ENCODE peak calls at places on chromosomes 5 and 9, in eight cellular contexts. V is activated CD4-positive, alpha-beta memory T cell treated with anti-CD3 and anti-CD28 coated beads, Interleukin-2, amount 10 ng/mL, durations not matched to agents 7 days and 5 days; Y is GM13977; Q is AG04449; J is body of pancreas; F is SK-N-SH; T is activated T-cell treated with anti-CD3 and anti-CD28 coated beads, Interleukin-2, amount 50 U/mL, for 4 hours; L is Right ventricle myocardium superior. U is an unnamed sample.

GRCh38 chr9:20683351-20684034 is 566 bp upstream of the FOCAD start:
- DNase-seq in V (peak; percentile 48), Y (no peak), Q (no peak), J (peak; percentile 46), F (peak; percentile 45), T (peak; percentile 41), L (peak; percentile 79), U (peak; percentile 34)

GRCh38 chr5:132181011-132181629 is 46.5 kb downstream of the P4HA2 start:
- DNase-seq in V (no peak), Y (no peak), Q (no peak), J (no peak), F (no peak), T (no peak), L (no peak), U (no peak)

GRCh38 chr5:9781882-9782281 is 151.7 kb upstream of the TAS2R1 start:
- DNase-seq in V (no peak), Y (no peak), Q (no peak), J (no peak), F (no peak), T (no peak), L (no peak), U (no peak)

GRCh38 chr5:72223371-72223770 is 96.7 kb downstream of the MRPS27 start:
- DNase-seq in V (no peak), Y (no peak), Q (no peak), J (no peak), F (no peak), T (no peak), L (no peak), U (no peak)

GRCh38 chr5:45677524-45677923 is 18.7 kb downstream of the HCN1 start:
- DNase-seq in V (no peak), Y (no peak), Q (no peak), J (no peak), F (no peak), T (no peak), L (no peak), U (no peak)

GRCh38 chr5:39473156-39473779 is 48.5 kb upstream of the DAB2 start:
- DNase-seq in V (no peak), Y (no peak), Q (peak; percentile 80), J (no peak), F (no peak), T (no peak), L (no peak), U (no peak)

GRCh38 chr5:145925803-145926202 is 10.6 kb upstream of the SH3RF2 start:
- DNase-seq in V (no peak), Y (no peak), Q (peak; percentile 60), J (no peak), F (no peak), T (no peak), L (no peak), U (no peak)

GRCh38 chr5:116097301-116097700 is 12.5 kb downstream of the COMMD10 start:
- DNase-seq in V (no peak), Y (no peak), Q (no peak), J (no peak), F (no peak), T (no peak), L (no peak), U (no peak)

GRCh38 chr9:130938652-130939404 is at the start of gene FIBCD1:
- DNase-seq in V (peak; percentile 23), Y (peak; percentile 82), Q (no peak), J (no peak), F (peak; percentile 75), T (no peak), L (no peak), U (no peak)

GRCh38 chr9:133785753-133786370 is 47.7 kb upstream of the SARDH start:
- DNase-seq in V (no peak), Y (no peak), Q (no peak), J (no peak), F (no peak), T (no peak), L (no peak), U (no peak)

U was measured in central memory CD4-positive, alpha-beta T cell.